ENCODE peak calls at places on chromosome 15, in nine cellular contexts. One of them, this sample, is unnamed.

GRCh38 chr15:99452010-99452409 is 113.8 kb upstream of the MEF2A start:
- DNase-seq in choroid plexus epithelial cell: no peak
- DNase-seq in cardiac muscle cell: no peak
- DNase-seq in transverse colon: no peak
- DNase-seq in AG04449: no peak
- DNase-seq in OCI-LY7: no peak
- DNase-seq in bronchial epithelial cell: no peak
- DNase-seq in coronary artery: peak
- DNase-seq in fibroblast of lung: no peak
- DNase-seq in this sample: no peak

GRCh38 chr15:83206387-83206970 is 1.1 kb downstream of the HDGFL3 start:
- DNase-seq in OCI-LY7: peak
- DNase-seq in choroid plexus epithelial cell: peak
- DNase-seq in transverse colon: no peak
- DNase-seq in cardiac muscle cell: no peak
- DNase-seq in fibroblast of lung: peak
- DNase-seq in coronary artery: no peak
- DNase-seq in bronchial epithelial cell: no peak
- DNase-seq in AG04449: no peak
- DNase-seq in this sample: no peak

GRCh38 chr15:38231430-38231829 is 21.2 kb upstream of the SPRED1 start:
- DNase-seq in cardiac muscle cell: peak
- DNase-seq in choroid plexus epithelial cell: no peak
- DNase-seq in transverse colon: no peak
- DNase-seq in OCI-LY7: no peak
- DNase-seq in coronary artery: no peak
- DNase-seq in fibroblast of lung: no peak
- DNase-seq in AG04449: no peak
- DNase-seq in bronchial epithelial cell: no peak
- DNase-seq in this sample: no peak

GRCh38 chr15:36501063-36501678 is 78.3 kb upstream of the CDIN1 start:
- DNase-seq in fibroblast of lung: peak
- DNase-seq in bronchial epithelial cell: peak
- DNase-seq in cardiac muscle cell: peak
- DNase-seq in choroid plexus epithelial cell: peak
- DNase-seq in AG04449: peak
- DNase-seq in transverse colon: no peak
- DNase-seq in coronary artery: no peak
- DNase-seq in OCI-LY7: peak
- DNase-seq in this sample: peak

GRCh38 chr15:46441294-46442062 is 806.6 kb downstream of the SQOR start:
- DNase-seq in bronchial epithelial cell: peak
- DNase-seq in choroid plexus epithelial cell: no peak
- DNase-seq in AG04449: no peak
- DNase-seq in cardiac muscle cell: peak
- DNase-seq in coronary artery: no peak
- DNase-seq in OCI-LY7: no peak
- DNase-seq in transverse colon: no peak
- DNase-seq in fibroblast of lung: no peak
- DNase-seq in this sample: no peak

GRCh38 chr15:35980719-35981118 is 434.8 kb upstream of the DPH6 start:
- DNase-seq in choroid plexus epithelial cell: peak
- DNase-seq in cardiac muscle cell: no peak
- DNase-seq in bronchial epithelial cell: peak
- DNase-seq in fibroblast of lung: peak
- DNase-seq in OCI-LY7: no peak
- DNase-seq in coronary artery: no peak
- DNase-seq in AG04449: no peak
- DNase-seq in transverse colon: no peak
- DNase-seq in this sample: no peak

GRCh38 chr15:101013769-101014223 is 94.6 kb downstream of the LRRK1 start:
- DNase-seq in cardiac muscle cell: no peak
- DNase-seq in bronchial epithelial cell: no peak
- DNase-seq in coronary artery: peak
- DNase-seq in fibroblast of lung: no peak
- DNase-seq in transverse colon: peak
- DNase-seq in choroid plexus epithelial cell: no peak
- DNase-seq in OCI-LY7: no peak
- DNase-seq in AG04449: no peak
- DNase-seq in this sample: no peak

GRCh38 chr15:47945869-47946666 is 174.7 kb upstream of the SLC24A5 start:
- DNase-seq in coronary artery: no peak
- DNase-seq in bronchial epithelial cell: no peak
- DNase-seq in transverse colon: no peak
- DNase-seq in cardiac muscle cell: peak
- DNase-seq in OCI-LY7: no peak
- DNase-seq in AG04449: no peak
- DNase-seq in choroid plexus epithelial cell: no peak
- DNase-seq in fibroblast of lung: no peak
- DNase-seq in this sample: no peak

GRCh38 chr15:31503256-31503655 is 176.6 kb downstream of the KLF13 start:
- DNase-seq in transverse colon: no peak
- DNase-seq in fibroblast of lung: no peak
- DNase-seq in AG04449: no peak
- DNase-seq in coronary artery: peak
- DNase-seq in cardiac muscle cell: no peak
- DNase-seq in OCI-LY7: no peak
- DNase-seq in choroid plexus epithelial cell: no peak
- DNase-seq in bronchial epithelial cell: no peak
- DNase-seq in this sample: no peak

GRCh38 chr15:54605556-54605955 is 591.2 kb downstream of the RSL24D1 start:
- DNase-seq in bronchial epithelial cell: no peak
- DNase-seq in choroid plexus epithelial cell: no peak
- DNase-seq in OCI-LY7: no peak
- DNase-seq in coronary artery: no peak
- DNase-seq in cardiac muscle cell: no peak
- DNase-seq in AG04449: no peak
- DNase-seq in transverse colon: no peak
- DNase-seq in fibroblast of lung: no peak
- DNase-seq in this sample: no peak

GRCh38 chr15:54609152-54609551 is 587.6 kb downstream of the RSL24D1 start:
- DNase-seq in coronary artery: no peak
- DNase-seq in cardiac muscle cell: no peak
- DNase-seq in OCI-LY7: no peak
- DNase-seq in transverse colon: no peak
- DNase-seq in fibroblast of lung: no peak
- DNase-seq in AG04449: no peak
- DNase-seq in bronchial epithelial cell: no peak
- DNase-seq in choroid plexus epithelial cell: no peak
- DNase-seq in this sample: no peak

DNA sequence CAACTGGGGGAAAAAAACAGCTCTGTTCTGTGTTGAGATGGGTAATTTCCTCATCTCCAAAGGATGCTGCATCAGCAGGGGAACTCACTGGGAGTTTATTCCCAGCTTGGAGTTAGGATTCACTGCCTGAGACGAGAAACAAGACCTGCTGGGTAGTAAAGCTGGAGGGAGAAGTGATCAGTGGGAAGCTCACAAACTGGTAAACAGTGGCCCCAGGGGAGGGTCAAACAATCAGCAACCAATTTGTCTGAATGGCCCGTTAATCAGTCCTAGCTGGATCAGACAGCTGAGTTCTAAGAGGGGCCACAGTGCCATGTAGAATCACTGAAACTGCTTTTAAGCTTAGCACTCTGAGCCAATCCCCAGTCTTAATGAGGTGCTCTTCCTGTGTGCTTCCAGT is 591.8 kb downstream of the RSL24D1 start:
- DNase-seq in choroid plexus epithelial cell: no peak
- DNase-seq in fibroblast of lung: no peak
- DNase-seq in cardiac muscle cell: no peak
- DNase-seq in AG04449: no peak
- DNase-seq in bronchial epithelial cell: no peak
- DNase-seq in transverse colon: no peak
- DNase-seq in coronary artery: no peak
- DNase-seq in OCI-LY7: no peak
- DNase-seq in this sample: no peak
- TF ChIP-seq CTCF in choroid plexus epithelial cell: no peak
- TF ChIP-seq CTCF in fibroblast of lung: no peak
- TF ChIP-seq CTCF in cardiac muscle cell: no peak
- TF ChIP-seq CTCF in AG04449: no peak
- TF ChIP-seq CTCF in bronchial epithelial cell: no peak
- TF ChIP-seq CTCF in transverse colon: no peak
- TF ChIP-seq CTCF in coronary artery: no peak
- TF ChIP-seq CTCF in OCI-LY7: no peak
- TF ChIP-seq CTCF in this sample: no peak

DNA sequence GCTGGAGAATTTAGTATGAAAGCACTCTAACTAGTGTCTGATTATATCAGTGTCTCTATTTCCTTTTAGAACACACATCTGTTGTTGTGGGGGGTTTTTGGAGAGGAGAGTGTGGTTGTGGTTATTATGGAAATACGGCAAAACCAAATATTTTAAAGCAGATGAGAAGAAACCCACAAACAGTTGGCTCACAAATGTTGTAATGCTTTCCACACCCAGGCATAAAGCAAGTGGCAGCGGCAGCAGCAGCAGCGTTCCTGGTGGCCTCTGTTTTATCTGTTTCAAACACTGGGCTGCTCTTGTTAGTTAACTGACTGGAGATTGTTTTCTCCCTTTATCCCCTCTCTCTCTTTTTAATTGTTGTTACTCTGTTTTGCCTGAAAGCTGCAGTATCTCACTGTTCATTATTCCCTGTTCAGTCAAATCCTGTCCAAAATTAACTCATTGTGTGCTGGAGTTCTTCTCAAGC is 1045.5 kb upstream of the NR2F2 start:
- DNase-seq in coronary artery: no peak
- DNase-seq in AG04449: no peak
- DNase-seq in OCI-LY7: no peak
- DNase-seq in transverse colon: no peak
- DNase-seq in bronchial epithelial cell: no peak
- DNase-seq in fibroblast of lung: peak
- DNase-seq in cardiac muscle cell: peak
- DNase-seq in choroid plexus epithelial cell: peak
- DNase-seq in this sample: peak
- TF ChIP-seq CTCF in coronary artery: no peak
- TF ChIP-seq CTCF in AG04449: no peak
- TF ChIP-seq CTCF in OCI-LY7: no peak
- TF ChIP-seq CTCF in transverse colon: no peak
- TF ChIP-seq CTCF in bronchial epithelial cell: no peak
- TF ChIP-seq CTCF in fibroblast of lung: peak
- TF ChIP-seq CTCF in cardiac muscle cell: peak
- TF ChIP-seq CTCF in choroid plexus epithelial cell: peak
- TF ChIP-seq CTCF in this sample: peak

GRCh38 chr15:91072162-91072561 is 27.9 kb upstream of the SV2B start:
- DNase-seq in fibroblast of lung: no peak
- DNase-seq in coronary artery: no peak
- DNase-seq in cardiac muscle cell: no peak
- DNase-seq in OCI-LY7: no peak
- DNase-seq in choroid plexus epithelial cell: no peak
- DNase-seq in transverse colon: no peak
- DNase-seq in bronchial epithelial cell: no peak
- DNase-seq in AG04449: no peak
- DNase-seq in this sample: no peak

GRCh38 chr15:91067026-91067425 is 33.0 kb upstream of the SV2B start:
- DNase-seq in coronary artery: no peak
- DNase-seq in fibroblast of lung: no peak
- DNase-seq in transverse colon: no peak
- DNase-seq in choroid plexus epithelial cell: peak
- DNase-seq in AG04449: no peak
- DNase-seq in bronchial epithelial cell: peak
- DNase-seq in OCI-LY7: no peak
- DNase-seq in cardiac muscle cell: no peak
- DNase-seq in this sample: no peak

GRCh38 chr15:91070872-91071271 is 29.2 kb upstream of the SV2B start:
- DNase-seq in AG04449: no peak
- DNase-seq in OCI-LY7: no peak
- DNase-seq in coronary artery: no peak
- DNase-seq in bronchial epithelial cell: no peak
- DNase-seq in choroid plexus epithelial cell: no peak
- DNase-seq in cardiac muscle cell: no peak
- DNase-seq in transverse colon: no peak
- DNase-seq in fibroblast of lung: no peak
- DNase-seq in this sample: no peak

GRCh38 chr15:91068436-91068835 is 31.6 kb upstream of the SV2B start:
- DNase-seq in bronchial epithelial cell: peak
- DNase-seq in fibroblast of lung: no peak
- DNase-seq in transverse colon: no peak
- DNase-seq in cardiac muscle cell: no peak
- DNase-seq in AG04449: no peak
- DNase-seq in choroid plexus epithelial cell: no peak
- DNase-seq in OCI-LY7: no peak
- DNase-seq in coronary artery: no peak
- DNase-seq in this sample: no peak

DNA sequence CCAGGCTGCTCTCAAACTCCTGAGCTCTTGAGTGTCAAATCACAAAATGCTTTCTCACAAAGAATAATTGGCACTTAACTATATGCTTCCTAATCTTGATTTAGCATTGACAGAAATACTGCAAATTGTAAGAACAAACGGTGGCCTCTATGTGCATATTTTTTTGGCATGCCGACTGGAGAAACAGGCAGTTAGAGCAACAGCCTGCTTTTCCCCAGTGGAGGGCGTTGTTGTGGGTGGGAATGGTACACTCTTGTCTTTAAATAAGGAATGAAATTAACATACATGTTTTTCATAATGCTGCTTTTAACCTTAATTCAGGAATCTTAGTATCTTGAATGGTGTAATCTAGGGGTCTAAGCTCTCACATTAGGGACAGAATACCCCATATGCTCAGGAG is 31.1 kb upstream of the SV2B start:
- DNase-seq in cardiac muscle cell: no peak
- DNase-seq in OCI-LY7: no peak
- DNase-seq in choroid plexus epithelial cell: no peak
- DNase-seq in bronchial epithelial cell: no peak
- DNase-seq in transverse colon: no peak
- DNase-seq in fibroblast of lung: no peak
- DNase-seq in AG04449: no peak
- DNase-seq in coronary artery: no peak
- DNase-seq in this sample: no peak
- TF ChIP-seq CTCF in cardiac muscle cell: no peak
- TF ChIP-seq CTCF in OCI-LY7: peak
- TF ChIP-seq CTCF in choroid plexus epithelial cell: peak
- TF ChIP-seq CTCF in bronchial epithelial cell: no peak
- TF ChIP-seq CTCF in transverse colon: no peak
- TF ChIP-seq CTCF in fibroblast of lung: no peak
- TF ChIP-seq CTCF in AG04449: no peak
- TF ChIP-seq CTCF in coronary artery: no peak
- TF ChIP-seq CTCF in this sample: peak

DNA sequence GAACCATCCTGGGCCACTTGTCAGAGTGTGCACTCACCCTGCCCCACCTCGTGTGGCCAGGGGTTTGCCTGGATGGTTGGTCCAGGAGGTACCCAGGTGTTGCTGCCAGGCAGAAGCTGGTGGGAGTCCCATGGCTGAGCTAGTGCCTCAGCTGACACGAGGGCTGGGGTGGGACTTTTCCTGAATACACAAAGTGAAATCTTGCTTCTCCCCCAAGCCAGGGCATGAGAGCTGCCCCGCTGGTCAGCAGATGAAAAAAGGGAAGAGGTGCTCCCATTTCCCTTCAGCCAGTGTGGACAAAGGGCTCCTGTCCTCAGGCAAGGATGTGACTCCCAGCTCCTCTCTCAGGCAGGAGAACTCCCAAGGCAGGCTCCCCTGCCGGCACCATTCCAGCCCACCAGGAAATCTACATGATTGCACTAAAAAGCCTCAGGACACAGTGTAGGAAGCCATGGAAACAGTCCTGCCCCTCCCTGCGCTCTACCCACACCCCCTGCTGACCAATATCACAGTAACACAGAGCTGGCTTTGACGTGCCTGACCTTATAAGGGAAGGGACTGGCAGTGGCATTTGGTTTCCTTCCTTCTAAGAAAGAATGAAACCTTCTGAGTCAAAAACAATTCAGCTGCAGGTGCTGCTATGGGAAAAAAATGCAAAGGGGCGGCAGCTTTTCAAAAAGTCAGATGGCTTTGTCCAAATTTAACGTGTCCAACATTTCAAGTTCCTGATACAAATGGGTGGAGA is 33.9 kb downstream of the MYO5C start:
- DNase-seq in cardiac muscle cell: peak
- DNase-seq in OCI-LY7: peak
- DNase-seq in transverse colon: peak
- DNase-seq in choroid plexus epithelial cell: peak
- DNase-seq in coronary artery: peak
- DNase-seq in fibroblast of lung: peak
- DNase-seq in bronchial epithelial cell: peak
- DNase-seq in AG04449: peak
- DNase-seq in this sample: peak
- TF ChIP-seq CTCF in cardiac muscle cell: no peak
- TF ChIP-seq CTCF in OCI-LY7: peak
- TF ChIP-seq CTCF in transverse colon: peak
- TF ChIP-seq CTCF in choroid plexus epithelial cell: peak
- TF ChIP-seq CTCF in coronary artery: no peak
- TF ChIP-seq CTCF in fibroblast of lung: no peak
- TF ChIP-seq CTCF in bronchial epithelial cell: no peak
- TF ChIP-seq CTCF in AG04449: peak
- TF ChIP-seq CTCF in this sample: peak